ENCODE peak calls at places on chromosomes 11 and 22, in six cellular contexts. E is cardiac muscle cell, Q is MCF 10A, K is GM10248, S is endothelial cell, J is progenitor cell of endocrine pancreas. C is an unnamed sample.
A peak's percentile ranks its signal among the peaks of the same experiment; 100 is the strongest.

GRCh38 chr11:67435727-67436458 is 1.6 kb downstream of the PTPRCAP start:
- DNase-seq in E (no peak), Q (no peak), K (no peak), S (no peak), J (no peak), C (no peak)

GRCh38 chr11:21612326-21612725 is 580.6 kb upstream of the ANO5 start:
- DNase-seq in E (no peak), Q (no peak), K (no peak), S (no peak), J (no peak), C (no peak)

GRCh38 chr11:91859666-91860065 is 365.0 kb upstream of the FAT3 start:
- DNase-seq in E (no peak), Q (peak; percentile 51), K (no peak), S (no peak), J (no peak), C (no peak)

GRCh38 chr11:117230286-117230961 is 1.4 kb downstream of the PCSK7 start:
- DNase-seq in E (peak; percentile 38), Q (no peak), K (peak; percentile 37), S (no peak), J (no peak), C (no peak)

GRCh38 chr11:16561150-16561549 is 177.3 kb upstream of the C11orf58 start:
- DNase-seq in E (no peak), Q (no peak), K (no peak), S (no peak), J (no peak), C (no peak)

GRCh38 chr11:44913502-44913901 is 37.2 kb downstream of the TP53I11 start:
- DNase-seq in E (no peak), Q (no peak), K (no peak), S (no peak), J (no peak), C (no peak)

GRCh38 chr11:74546752-74547151 is 45.6 kb upstream of the POLD3 start:
- DNase-seq in E (no peak), Q (peak; percentile 95), K (no peak), S (no peak), J (no peak), C (no peak)

GRCh38 chr11:55707029-55707428 is 45.0 kb downstream of the OR4C6 start:
- DNase-seq in E (peak; percentile 40), Q (peak; percentile 42), K (peak; percentile 22), S (no peak), J (no peak), C (peak; percentile 1)

GRCh38 chr22:43094085-43094484 is 4.9 kb upstream of the TTLL1 start:
- DNase-seq in E (no peak), Q (peak; percentile 70), K (no peak), S (no peak), J (no peak), C (no peak)

GRCh38 chr22:47106806-47107205 is 344.4 kb downstream of the TBC1D22A start:
- DNase-seq in E (no peak), Q (no peak), K (no peak), S (no peak), J (no peak), C (no peak)

GRCh38 chr11:2751523-2752203 is 51.9 kb upstream of the KCNQ1OT1 start:
- DNase-seq in E (no peak), Q (no peak), K (no peak), S (no peak), J (no peak), C (no peak)

GRCh38 chr22:24950272-24950902 is 2.1 kb upstream of the KIAA1671 start:
- DNase-seq in E (peak; percentile 85), Q (peak; percentile 74), K (no peak), S (no peak), J (no peak), C (no peak)

GRCh38 chr11:133950874-133951483 is 5.8 kb downstream of the IGSF9B start:
- DNase-seq in E (no peak), Q (no peak), K (no peak), S (no peak), J (no peak), C (no peak)

GRCh38 chr11:43619863-43620505 is 60.6 kb upstream of the HSD17B12 start:
- DNase-seq in E (no peak), Q (no peak), K (no peak), S (no peak), J (no peak), C (no peak)

GRCh38 chr11:119461250-119461963 is 38.4 kb upstream of the THY1 start:
- DNase-seq in E (no peak), Q (no peak), K (no peak), S (no peak), J (no peak), C (no peak)

GRCh38 chr11:92340839-92341238 is 116.2 kb downstream of the FAT3 start:
- DNase-seq in E (peak; percentile 6), Q (peak; percentile 63), K (peak; percentile 11), S (peak; percentile 25), J (no peak), C (no peak)

GRCh38 chr22:40020956-40021355 is 26.2 kb downstream of the FAM83F start:
- DNase-seq in E (no peak), Q (no peak), K (no peak), S (no peak), J (no peak), C (no peak)

GRCh38 chr11:73326929-73327811 is 19.1 kb downstream of the ARHGEF17 start:
- DNase-seq in E (peak; percentile 38), Q (peak; percentile 53), K (peak; percentile 63), S (no peak), J (no peak), C (no peak)

GRCh38 chr11:107493117-107493516 is 35.5 kb upstream of the CWF19L2 start:
- DNase-seq in E (peak; percentile 2), Q (peak; percentile 64), K (no peak), S (no peak), J (no peak), C (no peak)

GRCh38 chr11:35515224-35515623 is 10.2 kb downstream of the PAMR1 start:
- DNase-seq in E (peak; percentile 74), Q (peak; percentile 68), K (no peak), S (no peak), J (no peak), C (peak; percentile 76)

GRCh38 chr22:28172948-28173360 is 253.9 kb upstream of the PITPNB start:
- DNase-seq in E (no peak), Q (peak; percentile 4), K (no peak), S (no peak), J (no peak), C (no peak)

GRCh38 chr11:83051760-83052671 is 19.7 kb downstream of the RAB30 start:
- DNase-seq in E (peak; percentile 91), Q (peak; percentile 92), K (no peak), S (no peak), J (no peak), C (peak; percentile 99)

GRCh38 chr11:111676878-111677585 is 74.8 kb downstream of the SIK2 start:
- DNase-seq in E (peak; percentile 19), Q (peak; percentile 22), K (no peak), S (no peak), J (no peak), C (no peak)

GRCh38 chr22:38866024-38866398 is 6.0 kb downstream of the CBX6 start:
- DNase-seq in E (no peak), Q (no peak), K (no peak), S (no peak), J (no peak), C (no peak)

GRCh38 chr11:63829823-63830489 is 9.0 kb upstream of the MARK2 start:
- DNase-seq in E (peak; percentile 52), Q (no peak), K (peak; percentile 41), S (peak; percentile 54), J (no peak), C (no peak)
- TF ChIP-seq CTCF in E (peak; percentile 34), Q (no peak), K (peak; percentile 31), S (no peak), J (peak; percentile 45), C (peak; percentile 46)

GRCh38 chr11:12100429-12100828 is 10.0 kb upstream of the MICAL2 start:
- DNase-seq in E (no peak), Q (no peak), K (no peak), S (no peak), J (no peak), C (no peak)
- TF ChIP-seq CTCF in E (no peak), Q (no peak), K (no peak), S (no peak), J (no peak), C (no peak)

GRCh38 chr11:122071680-122072321 is 44.2 kb downstream of the BLID start:
- DNase-seq in E (no peak), Q (no peak), K (no peak), S (no peak), J (no peak), C (no peak)

GRCh38 chr11:122074022-122074421 is 42.0 kb downstream of the BLID start:
- DNase-seq in E (no peak), Q (no peak), K (no peak), S (no peak), J (no peak), C (no peak)

GRCh38 chr11:122076721-122077120 is 39.3 kb downstream of the BLID start:
- DNase-seq in E (no peak), Q (no peak), K (no peak), S (no peak), J (no peak), C (no peak)

GRCh38 chr11:122077459-122077858 is 38.6 kb downstream of the BLID start:
- DNase-seq in E (no peak), Q (no peak), K (no peak), S (no peak), J (no peak), C (no peak)

DNA sequence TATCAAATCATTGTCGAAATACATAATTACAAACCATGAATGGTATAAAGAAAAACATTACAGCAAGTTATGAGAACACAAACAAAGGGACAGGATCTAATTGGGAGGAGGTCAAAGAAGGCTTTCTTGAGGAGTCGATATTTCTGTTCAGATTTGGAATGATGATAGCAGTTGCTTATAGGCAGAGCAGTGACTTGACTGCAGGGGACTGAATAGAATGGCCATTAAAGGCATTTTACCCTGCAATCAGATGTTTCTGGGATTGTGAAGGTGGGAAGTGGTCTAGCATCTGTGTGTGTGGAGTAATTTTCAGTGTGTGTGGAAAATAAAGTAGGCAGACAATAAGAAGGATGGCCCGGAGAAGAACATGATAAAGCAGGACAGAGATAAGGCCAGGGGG is 41.0 kb downstream of the BLID start:
- DNase-seq in E (no peak), Q (no peak), K (no peak), S (no peak), J (no peak), C (no peak)
- TF ChIP-seq CTCF in E (no peak), Q (no peak), K (no peak), S (no peak), J (no peak), C (no peak)

DNA sequence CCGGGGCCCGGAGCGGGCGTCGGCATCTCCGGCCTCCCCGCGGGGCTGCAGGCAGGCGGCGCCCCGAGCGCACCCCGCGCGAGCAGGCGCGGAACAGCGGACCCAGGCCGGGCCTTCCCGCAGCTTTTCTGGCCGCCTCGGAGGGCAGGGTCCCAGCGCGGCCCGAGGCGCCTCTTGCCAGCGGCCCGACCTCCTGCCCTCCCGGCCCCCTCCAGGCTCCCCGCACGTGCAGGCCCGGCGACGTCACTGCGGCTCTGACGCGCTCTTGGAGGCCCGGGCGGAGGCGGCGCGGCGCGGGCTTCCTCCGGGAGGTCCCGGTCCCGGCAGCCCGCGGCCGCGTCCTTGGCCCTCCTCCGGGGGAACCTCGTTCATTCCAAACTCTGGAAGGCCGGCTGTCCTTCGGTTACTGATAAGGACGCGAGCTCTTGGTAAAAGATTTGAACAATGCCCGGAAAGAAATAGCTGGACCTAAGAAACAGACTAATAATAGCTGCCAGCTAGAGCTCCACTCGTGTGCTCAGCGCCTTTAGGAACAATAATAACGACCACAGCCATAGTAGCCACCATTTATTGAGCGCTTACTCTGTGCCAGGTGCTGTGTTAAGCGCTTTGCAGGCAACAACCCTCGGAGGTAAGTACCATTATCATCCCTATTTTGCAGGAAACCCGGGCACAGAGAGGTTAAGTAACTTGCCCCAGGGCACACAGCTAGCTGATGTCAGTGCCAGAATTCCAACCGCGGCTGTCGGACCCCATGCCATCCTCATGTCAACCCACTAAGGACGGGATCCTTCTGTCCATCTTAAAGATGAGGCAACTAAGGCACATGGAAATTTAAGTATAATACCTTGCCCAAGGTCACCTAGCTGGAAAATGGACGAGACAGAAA is 39.1 kb upstream of the CREB3L1 start:
- DNase-seq in E (peak; percentile 86), Q (no peak), K (peak; percentile 60), S (peak; percentile 77), J (peak; percentile 59), C (no peak)
- TF ChIP-seq CTCF in E (no peak), Q (no peak), K (no peak), S (peak; percentile 19), J (peak; percentile 28), C (no peak)

C was measured in AG04449.